ENCODE peak calls at places on chromosomes 16 and 17, in nine cellular contexts. N is HEK293T; I is NCI-H1436 treated with DMSO at 0.1 percent for 48 hours; K is NCI-H1092 treated with DMSO at 0.1 percent for 48 hours; V is activated effector memory CD4-positive, alpha-beta T cell treated with anti-CD3 and anti-CD28 coated beads, Interleukin-2, amount 50 U/mL, for 16 hours; Y is ELR; J is skeletal muscle cell; D is heart right ventricle; U is GF-D8. T is an unnamed sample.

GRCh38 chr17:68197091-68197996 is 50.5 kb upstream of the AMZ2 start:
- DNase-seq in I (no peak), D (no peak), U (no peak), Y (no peak), J (no peak), V (peak), N (no peak), K (no peak), T (no peak)

GRCh38 chr17:67393809-67394418 is 16.8 kb downstream of the PITPNC1 start:
- DNase-seq in I (no peak), V (no peak), U (no peak), K (no peak), J (no peak), Y (no peak), D (no peak), N (no peak), T (no peak)

GRCh38 chr17:50363217-50364060 is 9.5 kb downstream of the MRPL27 start:
- DNase-seq in D (no peak), I (no peak), U (no peak), Y (no peak), K (no peak), V (peak), N (no peak), J (no peak), T (no peak)

GRCh38 chr16:88602091-88602490 is 31.9 kb downstream of the ZC3H18 start:
- DNase-seq in Y (no peak), J (no peak), K (no peak), I (no peak), N (no peak), U (no peak), V (no peak), D (no peak), T (no peak)

GRCh38 chr17:69062860-69063621 is 2.3 kb upstream of the ABCA9 start:
- DNase-seq in J (no peak), Y (no peak), K (no peak), N (no peak), I (no peak), D (no peak), U (no peak), V (no peak), T (no peak)

GRCh38 chr17:80124351-80124981 is 22.5 kb downstream of the EIF4A3 start:
- DNase-seq in J (no peak), D (no peak), V (peak), I (no peak), Y (peak), N (peak), K (peak), U (no peak), T (no peak)

GRCh38 chr17:45745843-45746494 is 38.2 kb upstream of the CRHR1 start:
- DNase-seq in I (no peak), K (no peak), V (no peak), N (no peak), J (no peak), U (no peak), D (no peak), Y (no peak), T (no peak)

GRCh38 chr17:46822388-46822921 is 4.0 kb upstream of the WNT3 start:
- DNase-seq in N (no peak), K (no peak), I (no peak), J (no peak), U (no peak), Y (no peak), D (no peak), V (peak), T (peak)

GRCh38 chr16:48559462-48560211 is 50.3 kb downstream of the N4BP1 start:
- DNase-seq in Y (peak), N (no peak), D (no peak), V (no peak), J (no peak), I (no peak), K (no peak), U (peak), T (peak)

GRCh38 chr16:68233835-68234187 is 2.1 kb downstream of the ESRP2 start:
- DNase-seq in I (no peak), N (no peak), K (no peak), J (no peak), V (peak), Y (no peak), D (no peak), U (no peak), T (no peak)

GRCh38 chr17:43175213-43176118 is 4.5 kb downstream of the NBR1 start:
- DNase-seq in Y (peak), U (no peak), V (no peak), D (no peak), J (no peak), I (no peak), N (no peak), K (no peak), T (no peak)

GRCh38 chr17:47847341-47848197 is 3.4 kb downstream of the SP6 start:
- DNase-seq in N (no peak), Y (peak), V (no peak), I (no peak), U (no peak), K (no peak), D (no peak), J (no peak), T (no peak)

GRCh38 chr16:15775209-15775608 is 81.6 kb downstream of the MYH11 start:
- DNase-seq in K (no peak), D (no peak), N (peak), I (no peak), U (no peak), V (no peak), J (no peak), Y (peak), T (peak)

GRCh38 chr16:69861276-69862030 is 89.7 kb upstream of the CLEC18A start:
- DNase-seq in Y (no peak), V (no peak), U (no peak), N (no peak), J (peak), D (no peak), K (peak), I (no peak), T (no peak)

GRCh38 chr16:68646948-68647659 is 2.0 kb downstream of the CDH3 start:
- DNase-seq in D (no peak), J (no peak), U (no peak), I (no peak), Y (no peak), N (no peak), K (no peak), V (no peak), T (no peak)

GRCh38 chr17:2792541-2793169 is 3.6 kb upstream of the RAP1GAP2 start:
- DNase-seq in I (no peak), K (no peak), J (no peak), V (peak), D (no peak), N (no peak), U (no peak), Y (no peak), T (no peak)

GRCh38 chr16:51306116-51306515 is 155.0 kb upstream of the SALL1 start:
- DNase-seq in N (no peak), K (no peak), I (no peak), Y (no peak), U (no peak), D (no peak), J (no peak), V (no peak), T (no peak)

GRCh38 chr16:76541062-76541461 is 263.9 kb downstream of the CNTNAP4 start:
- DNase-seq in N (no peak), K (no peak), D (no peak), Y (no peak), I (no peak), V (no peak), U (no peak), J (no peak), T (no peak)

GRCh38 chr16:11857161-11857560 is 5.8 kb upstream of the RSL1D1 start:
- DNase-seq in N (no peak), Y (peak), K (no peak), J (no peak), V (no peak), U (no peak), D (no peak), I (no peak), T (no peak)

GRCh38 chr16:29995330-29995910 is at the start of gene HIRIP3:
- DNase-seq in J (peak), U (peak), Y (peak), I (peak), K (peak), N (peak), D (peak), V (peak), T (peak)

GRCh38 chr17:18248300-18248731 is 10.2 kb downstream of the FLII start:
- DNase-seq in V (peak), I (peak), D (peak), J (no peak), Y (peak), U (no peak), K (peak), N (peak), T (peak)

GRCh38 chr16:51682905-51683304 is 531.8 kb upstream of the SALL1 start:
- DNase-seq in Y (no peak), I (no peak), K (no peak), D (no peak), U (no peak), N (no peak), J (no peak), V (no peak), T (no peak)

GRCh38 chr17:48445248-48445620 is 15.2 kb upstream of the SKAP1 start:
- DNase-seq in D (no peak), K (no peak), N (no peak), J (no peak), V (no peak), U (no peak), Y (no peak), I (no peak), T (no peak)

GRCh38 chr16:4391635-4392381 is 20.2 kb downstream of the VASN start:
- DNase-seq in Y (no peak), K (peak), V (no peak), N (no peak), J (no peak), I (no peak), D (no peak), U (no peak), T (no peak)

GRCh38 chr17:28912281-28912937 is 9.5 kb upstream of the DHRS13 start:
- DNase-seq in Y (no peak), D (no peak), U (no peak), N (no peak), K (no peak), I (no peak), V (no peak), J (no peak), T (no peak)

GRCh38 chr16:63361032-63361624 is 1324.9 kb upstream of the CDH8 start:
- DNase-seq in V (no peak), I (no peak), N (peak), U (no peak), D (no peak), Y (peak), K (peak), J (peak), T (peak)

GRCh38 chr17:9002610-9003354 is 18.5 kb upstream of the NTN1 start:
- DNase-seq in I (no peak), D (peak), V (peak), Y (no peak), N (peak), K (no peak), U (no peak), J (no peak), T (no peak)

GRCh38 chr17:58184986-58185761 is 7.4 kb upstream of the EPX start:
- DNase-seq in U (peak), J (no peak), K (no peak), V (no peak), Y (no peak), N (no peak), D (no peak), I (no peak), T (no peak)